ENCODE peak calls at places on chromosomes 5 and 9, in four cellular contexts. C is AG09309; J is activated gamma-delta T cell treated with anti-CD3 and anti-CD28 coated beads, Interleukin-2, amount 50 U/mL, for 16 hours; Y is effector CD4-positive, alpha-beta T cell. Q is an unnamed sample.

GRCh38 chr5:125607018-125607417 is 816.2 kb upstream of the GRAMD2B start:
- DNase-seq in C (no peak), J (no peak), Y (no peak), Q (no peak)

GRCh38 chr9:117290306-117290705 is 124.6 kb downstream of the ASTN2 start:
- DNase-seq in C (no peak), J (no peak), Y (no peak), Q (no peak)

GRCh38 chr5:145681686-145682085 is 153.5 kb downstream of the PRELID2 start:
- DNase-seq in C (peak), J (no peak), Y (no peak), Q (no peak)

GRCh38 chr9:6051511-6051950 is 36.1 kb upstream of the RANBP6 start:
- DNase-seq in C (no peak), J (no peak), Y (no peak), Q (no peak)

GRCh38 chr5:8683528-8683927 is 814.6 kb downstream of the MTRR start:
- DNase-seq in C (no peak), J (no peak), Y (no peak), Q (no peak)

GRCh38 chr5:78243639-78244038 is 50.9 kb downstream of the AP3B1 start:
- DNase-seq in C (peak), J (no peak), Y (no peak), Q (no peak)

GRCh38 chr9:79247021-79247420 is 324.7 kb upstream of the TLE4 start:
- DNase-seq in C (no peak), J (no peak), Y (no peak), Q (no peak)

GRCh38 chr9:109351032-109351431 is 30.2 kb upstream of the EPB41L4B start:
- DNase-seq in C (no peak), J (no peak), Y (no peak), Q (no peak)

GRCh38 chr9:101362450-101362849 is 22.4 kb downstream of the BAAT start:
- DNase-seq in C (no peak), J (no peak), Y (no peak), Q (no peak)

GRCh38 chr9:98318041-98318790 is 62.8 kb upstream of the TBC1D2 start:
- DNase-seq in C (no peak), J (no peak), Y (no peak), Q (no peak)

GRCh38 chr5:167167191-167167590 is 1124.3 kb upstream of the WWC1 start:
- DNase-seq in C (no peak), J (no peak), Y (no peak), Q (no peak)

GRCh38 chr9:15253786-15254185 is 53.2 kb downstream of the TTC39B start:
- DNase-seq in C (no peak), J (no peak), Y (no peak), Q (no peak)

GRCh38 chr9:37994639-37995347 is 74.2 kb downstream of the SHB start:
- DNase-seq in C (no peak), J (no peak), Y (no peak), Q (peak)

GRCh38 chr9:130820135-130820738 is 14.8 kb upstream of the ABL1 start:
- DNase-seq in C (no peak), J (no peak), Y (no peak), Q (no peak)

GRCh38 chr9:134895849-134896833 is 15.5 kb downstream of the FCN2 start:
- DNase-seq in C (peak), J (no peak), Y (no peak), Q (no peak)

GRCh38 chr9:13279284-13280162 is at the start of gene MPDZ:
- DNase-seq in C (no peak), J (no peak), Y (no peak), Q (no peak)

GRCh38 chr9:127700594-127701255 is 6.1 kb upstream of the CFAP157 start:
- DNase-seq in C (no peak), J (no peak), Y (no peak), Q (no peak)

GRCh38 chr5:145917288-145917687 is 19.1 kb upstream of the SH3RF2 start:
- DNase-seq in C (no peak), J (no peak), Y (no peak), Q (no peak)

GRCh38 chr5:96920956-96921355 is 14.9 kb upstream of the LNPEP start:
- DNase-seq in C (no peak), J (no peak), Y (no peak), Q (no peak)

GRCh38 chr5:104941030-104941645 is 1378.5 kb upstream of the NUDT12 start:
- DNase-seq in C (no peak), J (no peak), Y (no peak), Q (no peak)

GRCh38 chr9:37061763-37062162 is 27.7 kb upstream of the PAX5 start:
- DNase-seq in C (peak), J (no peak), Y (no peak), Q (no peak)

Q was measured in spleen.